ENCODE peak calls at places on chromosomes 4 and X, in eight cellular contexts. H is nephron progenitor cell, E is GM20000, A is pancreas, D is mesothelial cell of epicardium, V is epithelial cell of esophagus, C is PC-3, O is bronchial epithelial cell. N is an unnamed sample.

GRCh38 chrX:150683536-150684146 is 9.6 kb upstream of the MTMR1 start:
- DNase-seq in O (no peak), D (no peak), V (peak; percentile 56), E (peak; percentile 19), A (no peak), H (no peak), C (peak; percentile 74), N (peak; percentile 17)

GRCh38 chrX:96982159-96982558 is 98.5 kb downstream of the RPA4 start:
- DNase-seq in C (no peak), V (no peak), A (no peak), O (no peak), D (no peak), H (no peak), E (no peak), N (no peak)

GRCh38 chr4:8727546-8728510 is 135.3 kb downstream of the CPZ start:
- DNase-seq in V (no peak), C (no peak), A (peak; percentile 43), O (no peak), D (peak; percentile 35), H (no peak), E (no peak), N (peak; percentile 5)

GRCh38 chr4:141922224-141922623 is 285.8 kb downstream of the IL15 start:
- DNase-seq in H (no peak), E (no peak), D (no peak), A (no peak), V (no peak), O (no peak), C (no peak), N (no peak)

GRCh38 chr4:82599336-82599735 is 37.5 kb upstream of the TMEM150C start:
- DNase-seq in D (no peak), O (no peak), H (no peak), V (peak; percentile 15), E (no peak), C (peak; percentile 10), A (no peak), N (peak; percentile 12)

GRCh38 chrX:71301195-71301924 is at the start of gene ITGB1BP2:
- DNase-seq in D (no peak), C (no peak), A (peak; percentile 17), E (no peak), V (no peak), O (no peak), H (no peak), N (no peak)

GRCh38 chr4:181757921-181758320 is 485.3 kb upstream of the TENM3 start:
- DNase-seq in O (no peak), D (no peak), A (no peak), H (no peak), C (no peak), V (no peak), E (no peak), N (no peak)

GRCh38 chrX:152904151-152905080 is 6.5 kb downstream of the ZNF185 start:
- DNase-seq in E (peak; percentile 52), V (peak; percentile 68), O (peak; percentile 65), H (peak; percentile 70), A (peak; percentile 81), D (peak; percentile 64), C (peak; percentile 60), N (peak; percentile 51)

GRCh38 chrX:116290359-116290758 is 119.8 kb downstream of the AGTR2 start:
- DNase-seq in V (peak; percentile 40), C (peak; percentile 55), A (no peak), H (no peak), E (no peak), O (peak; percentile 53), D (no peak), N (no peak)

GRCh38 chr4:69848028-69848427 is 11.9 kb downstream of the SULT1E1 start:
- DNase-seq in O (no peak), D (no peak), E (no peak), V (no peak), C (no peak), A (no peak), H (no peak), N (no peak)

GRCh38 chr4:15893967-15894366 is 44.6 kb downstream of the FGFBP1 start:
- DNase-seq in E (no peak), A (no peak), C (peak; percentile 95), H (no peak), O (peak; percentile 100), V (peak; percentile 99), D (no peak), N (no peak)

GRCh38 chr4:82989567-82990429 is 20.8 kb downstream of the LIN54 start:
- DNase-seq in V (no peak), C (no peak), H (no peak), A (no peak), O (no peak), D (no peak), E (peak; percentile 53), N (peak; percentile 39)

GRCh38 chr4:24775209-24775608 is 20.2 kb upstream of the SOD3 start:
- DNase-seq in A (no peak), D (no peak), H (no peak), O (no peak), C (peak; percentile 48), V (no peak), E (no peak), N (no peak)

GRCh38 chr4:132227349-132228165 is 921.5 kb upstream of the PCDH10 start:
- DNase-seq in A (peak; percentile 73), O (peak; percentile 2), V (peak; percentile 47), C (peak; percentile 76), D (peak; percentile 50), H (peak; percentile 61), E (no peak), N (peak; percentile 17)

GRCh38 chr4:98987720-98988119 is 7.8 kb upstream of the METAP1 start:
- DNase-seq in V (no peak), C (no peak), E (no peak), H (no peak), A (no peak), D (no peak), O (no peak), N (no peak)

GRCh38 chr4:76559236-76560071 is 124.4 kb downstream of the SHROOM3 start:
- DNase-seq in C (no peak), V (no peak), D (no peak), E (no peak), H (no peak), A (no peak), O (no peak), N (no peak)

GRCh38 chrX:120125444-120125843 is 9.7 kb upstream of the RHOXF1 start:
- DNase-seq in D (no peak), C (no peak), H (no peak), A (no peak), O (no peak), V (no peak), E (no peak), N (no peak)

GRCh38 chr4:143071351-143071750 is 113.4 kb upstream of the USP38 start:
- DNase-seq in E (no peak), O (no peak), A (no peak), H (no peak), C (no peak), V (no peak), D (no peak), N (no peak)

GRCh38 chrX:69158166-69159040 is 6.8 kb downstream of the PJA1 start:
- DNase-seq in D (peak; percentile 46), C (peak; percentile 73), E (peak; percentile 49), H (peak; percentile 46), V (peak; percentile 84), O (peak; percentile 83), A (peak; percentile 80), N (peak; percentile 46)

GRCh38 chr4:95051689-95052026 is 293.9 kb downstream of the BMPR1B start:
- DNase-seq in V (no peak), O (no peak), A (no peak), E (no peak), C (no peak), H (no peak), D (no peak), N (no peak)

GRCh38 chr4:34486964-34487363 is 1757.3 kb downstream of the ARAP2 start:
- DNase-seq in A (no peak), V (no peak), H (no peak), E (no peak), C (no peak), O (no peak), D (no peak), N (no peak)

DNA sequence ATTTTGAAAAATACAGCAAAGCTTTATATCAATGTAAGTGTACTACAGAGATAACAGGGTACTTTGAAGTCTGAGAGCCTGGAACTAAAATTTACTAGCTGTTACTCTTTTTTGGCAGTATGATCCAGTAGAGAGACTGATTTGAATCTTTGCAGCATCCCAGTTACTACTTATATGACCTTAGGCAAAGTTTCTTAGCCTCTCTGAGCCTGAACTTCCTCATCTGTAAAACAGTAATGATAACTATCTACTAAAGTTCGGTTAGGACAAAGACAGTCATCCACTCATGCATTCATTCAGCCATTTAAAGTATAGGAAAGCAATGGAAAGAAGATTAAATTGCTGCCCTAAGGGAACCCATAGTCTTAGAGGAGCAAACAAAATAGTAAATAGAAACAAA is 10.1 kb downstream of the BRWD3 start:
- DNase-seq in A (no peak), D (no peak), O (no peak), H (no peak), E (no peak), C (no peak), V (no peak), N (no peak)
- TF ChIP-seq CTCF in A (no peak), D (no peak), O (no peak), H (no peak), E (no peak), C (no peak), V (no peak), N (no peak)

DNA sequence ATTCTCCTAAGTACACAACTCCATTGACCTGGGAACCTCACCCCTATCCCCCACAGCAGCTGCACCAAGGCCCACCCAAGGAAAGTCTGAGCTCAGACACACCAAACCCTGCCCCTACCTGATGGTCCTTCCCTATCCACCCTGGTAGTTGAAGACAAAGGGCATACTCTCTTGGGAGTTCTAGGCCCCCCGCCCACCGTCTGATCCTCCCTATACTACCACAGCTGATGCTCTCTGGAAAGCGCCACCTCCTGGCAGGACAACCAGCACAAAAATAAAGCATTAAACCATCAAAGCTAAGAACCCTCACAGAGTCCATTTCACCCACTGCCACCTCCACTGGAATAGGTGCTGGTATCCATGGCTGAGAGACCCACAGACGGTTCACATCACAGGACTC is 83.6 kb downstream of the ANAPC10 start:
- DNase-seq in O (no peak), E (no peak), V (no peak), H (no peak), C (no peak), D (no peak), A (no peak), N (no peak)
- TF ChIP-seq CTCF in O (no peak), E (no peak), V (no peak), H (no peak), C (no peak), D (no peak), A (no peak), N (no peak)

GRCh38 chr4:42547805-42548204 is 109.1 kb downstream of the ATP8A1 start:
- DNase-seq in A (no peak), O (no peak), D (no peak), E (no peak), V (no peak), H (no peak), C (no peak), N (no peak)
- TF ChIP-seq CTCF in A (no peak), O (no peak), D (no peak), E (no peak), V (no peak), H (no peak), C (no peak), N (no peak)

DNA sequence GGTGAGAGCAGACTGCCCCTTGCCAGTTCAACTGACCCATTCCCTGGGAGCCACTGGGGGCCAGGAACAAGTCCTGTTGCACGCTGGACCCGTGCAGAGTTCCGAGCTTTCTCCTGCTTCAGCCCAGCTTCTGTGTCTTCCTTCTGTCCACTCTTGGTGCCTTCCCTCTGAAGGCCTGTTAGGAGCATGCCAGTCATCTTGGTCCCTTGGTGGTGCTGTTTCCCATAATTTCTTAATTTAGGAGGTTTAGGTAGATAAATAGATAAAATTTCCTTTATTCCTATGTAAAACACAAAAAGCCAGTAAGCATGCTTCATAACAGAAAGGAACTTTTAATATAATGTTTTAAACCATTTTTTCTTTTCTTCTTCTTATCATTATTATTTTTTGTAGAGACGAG is 672.7 kb downstream of the CCSER1 start:
- DNase-seq in C (no peak), V (peak; percentile 3), H (no peak), A (no peak), O (peak; percentile 3), D (no peak), E (no peak), N (no peak)
- TF ChIP-seq CTCF in C (peak; percentile 18), V (no peak), H (no peak), A (no peak), O (no peak), D (no peak), E (no peak), N (no peak)